ENCODE peak calls at places on chromosomes 1 and 21, in nine cellular contexts. Q is hepatocyte; D is effector memory CD4-positive, alpha-beta T cell; C is CD8-positive, alpha-beta memory T cell; I is WERI-Rb-1; E is ascending aorta; N is mesenchymal stem cell; M is thoracic aorta; Z is kidney. G is an unnamed sample.

GRCh38 chr1:18884419-18884717 is 18.0 kb downstream of the ALDH4A1 start:
- DNase-seq in Q (no peak), D (no peak), C (no peak), I (no peak), E (no peak), N (no peak), M (no peak), Z (no peak), G (no peak)

GRCh38 chr21:35204850-35205564 is 155.9 kb upstream of the RUNX1 start:
- DNase-seq in Q (peak; percentile 66), D (no peak), C (no peak), I (no peak), E (no peak), N (no peak), M (peak; percentile 21), Z (peak; percentile 90), G (peak; percentile 74)

GRCh38 chr1:21693732-21694131 is 24.6 kb upstream of the RAP1GAP start:
- DNase-seq in Q (no peak), D (no peak), C (no peak), I (no peak), E (no peak), N (no peak), M (no peak), Z (no peak), G (no peak)

GRCh38 chr1:241266121-241266520 is 90.9 kb downstream of the RGS7 start:
- DNase-seq in Q (no peak), D (no peak), C (no peak), I (no peak), E (no peak), N (no peak), M (no peak), Z (no peak), G (no peak)

GRCh38 chr21:39141502-39141901 is 41.7 kb downstream of the PSMG1 start:
- DNase-seq in Q (no peak), D (no peak), C (no peak), I (no peak), E (no peak), N (peak; percentile 59), M (no peak), Z (no peak), G (no peak)

GRCh38 chr1:53557830-53558784 is 98.9 kb downstream of the DMRTB1 start:
- DNase-seq in Q (no peak), D (no peak), C (peak; percentile 26), I (peak; percentile 2), E (no peak), N (no peak), M (no peak), Z (peak; percentile 55), G (no peak)

GRCh38 chr21:27359141-27359540 is 392.3 kb upstream of the ADAMTS5 start:
- DNase-seq in Q (no peak), D (no peak), C (no peak), I (no peak), E (no peak), N (peak; percentile 60), M (no peak), Z (no peak), G (no peak)

GRCh38 chr1:61056674-61057439 is 25.5 kb upstream of the NFIA start:
- DNase-seq in Q (peak; percentile 68), D (no peak), C (peak; percentile 66), I (peak; percentile 51), E (no peak), N (peak; percentile 55), M (no peak), Z (peak; percentile 78), G (peak; percentile 68)

GRCh38 chr1:204828352-204828850 is 42.3 kb upstream of the NFASC start:
- DNase-seq in Q (peak; percentile 86), D (no peak), C (no peak), I (peak; percentile 96), E (no peak), N (peak; percentile 9), M (no peak), Z (peak; percentile 89), G (peak; percentile 85)

GRCh38 chr1:25816112-25816718 is 3.5 kb upstream of the MTFR1L start:
- DNase-seq in Q (no peak), D (no peak), C (no peak), I (no peak), E (no peak), N (no peak), M (no peak), Z (peak; percentile 66), G (no peak)

GRCh38 chr1:63969461-63969893 is 195.7 kb downstream of the ROR1 start:
- DNase-seq in Q (no peak), D (no peak), C (no peak), I (no peak), E (no peak), N (no peak), M (no peak), Z (no peak), G (no peak)

GRCh38 chr1:162690672-162691434 is 58.6 kb downstream of the DDR2 start:
- DNase-seq in Q (peak; percentile 15), D (no peak), C (no peak), I (no peak), E (peak; percentile 36), N (peak; percentile 80), M (peak; percentile 67), Z (peak; percentile 79), G (peak; percentile 92)

GRCh38 chr1:46368781-46369180 is 25.3 kb upstream of the FAAH start:
- DNase-seq in Q (no peak), D (no peak), C (no peak), I (peak; percentile 12), E (no peak), N (no peak), M (no peak), Z (no peak), G (no peak)

DNA sequence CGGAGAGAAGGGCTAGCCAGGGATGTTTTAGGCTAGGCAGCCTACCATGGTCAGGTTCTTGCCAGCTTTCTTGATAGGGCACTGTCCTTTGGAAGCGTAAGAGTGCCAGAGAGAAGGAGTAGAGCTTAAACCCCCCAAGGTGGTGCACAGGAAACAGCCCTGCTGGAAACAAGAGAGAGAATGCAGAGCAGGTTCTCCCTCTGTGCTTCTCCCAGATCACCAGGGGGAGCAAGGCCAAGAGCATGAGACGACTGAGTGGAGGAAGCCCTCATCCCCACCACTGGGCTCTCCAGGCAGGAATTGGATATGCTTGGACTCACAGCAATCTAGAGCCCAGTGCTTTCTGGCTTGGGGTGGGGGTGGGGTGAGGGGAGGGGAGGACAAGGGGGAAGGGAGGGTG is 49.8 kb downstream of the ATP2B4 start:
- DNase-seq in Q (no peak), D (no peak), C (no peak), I (no peak), E (no peak), N (no peak), M (no peak), Z (no peak), G (no peak)
- H3K27ac ChIP-seq in Q (no peak overlapping the region), D (peak overlapping the region; percentile 73), C (peak overlapping the region; percentile 3), I (no peak overlapping the region), E (peak overlapping the region; percentile 56), N (no peak overlapping the region), M (peak overlapping the region; percentile 87), Z (no peak overlapping the region), G (no peak overlapping the region)

GRCh38 chr1:10744654-10745238 is 51.7 kb downstream of the CASZ1 start:
- DNase-seq in Q (no peak), D (no peak), C (no peak), I (no peak), E (no peak), N (no peak), M (no peak), Z (no peak), G (no peak)

GRCh38 chr1:10741696-10742095 is 54.8 kb downstream of the CASZ1 start:
- DNase-seq in Q (no peak), D (no peak), C (no peak), I (no peak), E (no peak), N (no peak), M (no peak), Z (no peak), G (no peak)

GRCh38 chr1:10745886-10746455 is 50.5 kb downstream of the CASZ1 start:
- DNase-seq in Q (no peak), D (no peak), C (no peak), I (no peak), E (no peak), N (no peak), M (no peak), Z (no peak), G (no peak)

GRCh38 chr1:10744044-10744443 is 52.4 kb downstream of the CASZ1 start:
- DNase-seq in Q (no peak), D (no peak), C (no peak), I (no peak), E (no peak), N (no peak), M (no peak), Z (no peak), G (no peak)

DNA sequence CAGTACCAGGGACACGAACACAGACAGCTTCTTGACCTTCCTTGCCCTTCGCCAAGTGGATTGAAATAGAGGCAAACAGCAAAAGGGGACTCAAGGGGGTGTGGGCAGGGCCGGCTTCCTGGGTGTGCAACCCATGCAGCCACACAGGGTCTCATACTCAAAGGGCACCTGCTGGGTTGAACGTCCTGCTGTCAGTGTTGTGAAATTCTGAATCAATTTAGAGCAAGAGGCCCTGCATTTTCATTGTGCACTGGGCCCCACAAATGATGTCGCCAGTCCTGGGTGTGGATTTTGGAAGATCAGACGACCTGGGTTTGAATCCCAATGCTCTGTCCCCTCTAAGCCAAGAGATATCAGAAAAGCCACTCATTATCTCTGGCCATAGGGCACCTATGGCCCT is 51.1 kb downstream of the CASZ1 start:
- DNase-seq in Q (no peak), D (no peak), C (no peak), I (no peak), E (no peak), N (no peak), M (no peak), Z (no peak), G (no peak)
- H3K27ac ChIP-seq in Q (no peak overlapping the region), D (no peak overlapping the region), C (no peak overlapping the region), I (no peak overlapping the region), E (no peak overlapping the region), N (no peak overlapping the region), M (no peak overlapping the region), Z (no peak overlapping the region), G (no peak overlapping the region)

GRCh38 chr1:8027748-8028631 is 1.9 kb upstream of the ERRFI1 start:
- DNase-seq in Q (no peak), D (no peak), C (no peak), I (no peak), E (no peak), N (peak; percentile 80), M (no peak), Z (no peak), G (no peak)
- H3K27ac ChIP-seq in Q (peak overlapping the region; percentile 97), D (no peak overlapping the region), C (no peak overlapping the region), I (no peak overlapping the region), E (peak overlapping the region; percentile 99), N (peak overlapping the region; percentile 66), M (peak overlapping the region; percentile 98), Z (peak overlapping the region; percentile 90), G (no peak overlapping the region)

DNA sequence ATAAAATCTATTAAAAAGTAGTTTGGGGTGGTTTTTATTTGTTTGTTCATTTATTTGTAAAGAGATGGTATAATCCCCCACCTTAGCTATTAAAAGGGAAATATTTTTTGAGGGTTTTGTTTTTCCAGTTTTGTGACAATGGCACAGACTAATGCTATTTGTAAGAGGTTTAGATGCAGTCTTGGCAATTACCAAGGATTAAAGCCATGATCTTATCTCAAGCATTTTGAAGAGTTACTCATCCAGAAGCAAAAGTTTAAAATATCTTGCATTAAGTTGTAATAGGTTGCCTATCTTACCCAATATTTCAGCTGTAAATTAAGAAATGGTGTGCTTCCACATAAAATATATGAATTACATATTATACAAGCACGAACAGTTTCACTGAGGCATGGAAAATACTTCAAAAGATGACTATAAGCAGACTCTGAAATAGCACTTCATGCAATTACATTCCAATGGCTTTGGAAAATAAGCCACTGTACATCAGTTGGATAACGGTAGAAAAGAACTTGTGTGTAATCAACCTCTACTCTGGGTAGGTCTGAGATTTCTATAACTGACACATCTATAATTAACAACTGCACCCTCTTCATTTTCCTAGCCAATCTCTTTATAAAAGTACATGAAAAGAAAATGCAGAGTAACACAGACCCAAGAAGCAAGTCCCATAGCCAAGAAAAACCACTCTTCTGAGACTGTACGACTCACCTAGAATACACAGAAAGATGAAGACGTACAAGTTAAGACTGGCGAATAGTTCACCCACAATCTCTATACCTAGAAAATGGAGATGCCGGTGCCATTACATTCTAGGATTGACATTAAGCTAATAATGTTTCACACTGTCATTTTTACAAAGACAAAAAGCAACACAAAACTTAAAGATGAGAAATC is 95.2 kb downstream of the PTPN14 start:
- DNase-seq in Q (no peak), D (no peak), C (no peak), I (no peak), E (no peak), N (peak; percentile 42), M (no peak), Z (no peak), G (no peak)
- H3K27ac ChIP-seq in Q (no peak overlapping the region), D (no peak overlapping the region), C (no peak overlapping the region), I (no peak overlapping the region), E (no peak overlapping the region), N (peak overlapping the region; percentile 38), M (no peak overlapping the region), Z (no peak overlapping the region), G (no peak overlapping the region)

G was measured in adrenal gland.